ENCODE peak calls at places on chromosome 12, in seven cellular contexts. O is stimulated activated CD8-positive, alpha-beta memory T cell treated with anti-CD3 and anti-CD28 coated beads, Interleukin-7, amount 100 ng/mL, for 1 hour; S is stimulated activated CD4-positive, alpha-beta T cell treated with anti-CD3 and anti-CD28 coated beads, Interleukin-15, amount 100 ng/mL, for 1 hour; M is heart right ventricle; P is adrenal gland; W is AG09309; D is stomach. X is an unnamed sample.

GRCh38 chr12:131702573-131702877 is 8.4 kb upstream of the SFSWAP start:
- DNase-seq in O (no peak), S (no peak), M (no peak), P (no peak), W (no peak), D (no peak), X (no peak)

GRCh38 chr12:1640630-1641234 is 11.7 kb downstream of the WNT5B start:
- DNase-seq in O (no peak), S (no peak), M (no peak), P (no peak), W (no peak), D (no peak), X (no peak)

GRCh38 chr12:7006639-7007038 is 11.6 kb downstream of the LPCAT3 start:
- DNase-seq in O (no peak), S (no peak), M (no peak), P (no peak), W (no peak), D (no peak), X (no peak)

GRCh38 chr12:80472912-80473500 is 29.0 kb downstream of the PTPRQ start:
- DNase-seq in O (no peak), S (no peak), M (no peak), P (peak), W (peak), D (no peak), X (no peak)

GRCh38 chr12:116887897-116888296 is 6.7 kb upstream of the HRK start:
- DNase-seq in O (no peak), S (no peak), M (no peak), P (no peak), W (no peak), D (no peak), X (no peak)

GRCh38 chr12:12616512-12617275 is 5.0 kb downstream of the CREBL2 start:
- DNase-seq in O (no peak), S (no peak), M (no peak), P (no peak), W (no peak), D (no peak), X (no peak)

GRCh38 chr12:54229624-54230212 is 40.9 kb upstream of the SMUG1 start:
- DNase-seq in O (no peak), S (no peak), M (no peak), P (peak), W (peak), D (no peak), X (peak)

GRCh38 chr12:42213023-42213422 is 25.0 kb downstream of the YAF2 start:
- DNase-seq in O (no peak), S (no peak), M (no peak), P (no peak), W (no peak), D (no peak), X (peak)

GRCh38 chr12:13339538-13339937 is 143.0 kb downstream of the EMP1 start:
- DNase-seq in O (no peak), S (no peak), M (no peak), P (no peak), W (no peak), D (no peak), X (peak)

GRCh38 chr12:116397148-116397547 is 119.7 kb upstream of the MED13L start:
- DNase-seq in O (no peak), S (no peak), M (no peak), P (no peak), W (peak), D (no peak), X (no peak)

GRCh38 chr12:32032205-32032810 is 73.1 kb downstream of the RESF1 start:
- DNase-seq in O (no peak), S (no peak), M (no peak), P (no peak), W (peak), D (no peak), X (no peak)

GRCh38 chr12:68572650-68573049 is 38.0 kb upstream of the RAP1B start:
- DNase-seq in O (no peak), S (no peak), M (no peak), P (no peak), W (no peak), D (no peak), X (no peak)

GRCh38 chr12:108495054-108495453 is 20.0 kb upstream of the FICD start:
- DNase-seq in O (no peak), S (no peak), M (no peak), P (peak), W (no peak), D (no peak), X (no peak)

GRCh38 chr12:33296529-33296928 is 143.1 kb downstream of the SYT10 start:
- DNase-seq in O (no peak), S (no peak), M (no peak), P (no peak), W (no peak), D (no peak), X (no peak)

GRCh38 chr12:5945071-5946008 is at the start of gene ANO2:
- DNase-seq in O (no peak), S (no peak), M (peak), P (no peak), W (no peak), D (no peak), X (no peak)

GRCh38 chr12:58413794-58414193 is 472.4 kb downstream of the ATP23 start:
- DNase-seq in O (no peak), S (no peak), M (no peak), P (no peak), W (no peak), D (no peak), X (no peak)

GRCh38 chr12:114136656-114137055 is 170.5 kb upstream of the RBM19 start:
- DNase-seq in O (no peak), S (no peak), M (no peak), P (no peak), W (no peak), D (no peak), X (no peak)

GRCh38 chr12:32400866-32401265 is 1.5 kb downstream of the FGD4 start:
- DNase-seq in O (no peak), S (no peak), M (no peak), P (no peak), W (no peak), D (no peak), X (no peak)

GRCh38 chr12:91215940-91216454 is 33.4 kb upstream of the DCN start:
- DNase-seq in O (no peak), S (no peak), M (no peak), P (no peak), W (peak), D (no peak), X (no peak)

GRCh38 chr12:117473856-117474255 is 112.4 kb upstream of the NOS1 start:
- DNase-seq in O (no peak), S (no peak), M (no peak), P (no peak), W (no peak), D (no peak), X (no peak)

GRCh38 chr12:84840356-84840755 is 72.2 kb downstream of the SLC6A15 start:
- DNase-seq in O (no peak), S (no peak), M (no peak), P (no peak), W (no peak), D (no peak), X (no peak)

GRCh38 chr12:126704609-126705008 is 1562.4 kb upstream of the TMEM132C start:
- DNase-seq in O (no peak), S (no peak), M (no peak), P (no peak), W (no peak), D (no peak), X (no peak)

GRCh38 chr12:49693931-49694439 is 13.2 kb downstream of the FMNL3 start:
- DNase-seq in O (no peak), S (no peak), M (no peak), P (no peak), W (no peak), D (no peak), X (no peak)

GRCh38 chr12:127127887-127128286 is 1139.1 kb upstream of the TMEM132C start:
- DNase-seq in O (no peak), S (no peak), M (no peak), P (no peak), W (no peak), D (no peak), X (no peak)

GRCh38 chr12:65631621-65632111 is 192.6 kb upstream of the HMGA2 start:
- DNase-seq in O (no peak), S (no peak), M (no peak), P (no peak), W (peak), D (no peak), X (peak)

GRCh38 chr12:42450248-42450647 is 124.3 kb downstream of the PPHLN1 start:
- DNase-seq in O (no peak), S (no peak), M (no peak), P (peak), W (no peak), D (no peak), X (no peak)

GRCh38 chr12:65786041-65786440 is 38.2 kb upstream of the HMGA2 start:
- DNase-seq in O (no peak), S (no peak), M (no peak), P (no peak), W (no peak), D (no peak), X (no peak)

GRCh38 chr12:48197549-48197966 is 5.5 kb downstream of the OR10AD1 start:
- DNase-seq in O (no peak), S (no peak), M (no peak), P (peak), W (no peak), D (no peak), X (no peak)

GRCh38 chr12:57240926-57241555 is 9.9 kb downstream of the STAC3 start:
- DNase-seq in O (no peak), S (no peak), M (no peak), P (no peak), W (no peak), D (no peak), X (no peak)

GRCh38 chr12:114404451-114405198 is 1.3 kb downstream of the TBX5 start:
- DNase-seq in O (no peak), S (no peak), M (no peak), P (no peak), W (no peak), D (no peak), X (no peak)

GRCh38 chr12:104585448-104586055 is 128.8 kb downstream of the CHST11 start:
- DNase-seq in O (no peak), S (no peak), M (no peak), P (no peak), W (no peak), D (no peak), X (no peak)

GRCh38 chr12:52010152-52010622 is 3.4 kb downstream of the TAMALIN start:
- DNase-seq in O (no peak), S (no peak), M (peak), P (peak), W (no peak), D (peak), X (no peak)

GRCh38 chr12:53232641-53233538 is 881 bp upstream of the RARG start:
- DNase-seq in O (no peak), S (no peak), M (peak), P (peak), W (no peak), D (peak), X (no peak)

GRCh38 chr12:129727100-129727499 is 176.7 kb downstream of the TMEM132D start:
- DNase-seq in O (no peak), S (no peak), M (no peak), P (no peak), W (no peak), D (no peak), X (no peak)

GRCh38 chr12:57627504-57628279 is 5.3 kb downstream of the B4GALNT1 start:
- DNase-seq in O (no peak), S (no peak), M (no peak), P (peak), W (no peak), D (no peak), X (no peak)

GRCh38 chr12:104670439-104671406 is 214.0 kb downstream of the CHST11 start:
- DNase-seq in O (no peak), S (no peak), M (no peak), P (no peak), W (no peak), D (no peak), X (no peak)

X was measured in keratinocyte.